ENCODE peak calls at places on chromosomes 7 and 10, in four cellular contexts. G is A673, Z is cardiac muscle cell, K is left ventricle myocardium inferior. P is an unnamed sample. For H3K27me3, the result is how much of the 10 kb centered on the place peaks cover.

GRCh38 chr7:112892263-112892662 is 102.1 kb upstream of the TMEM168 start:
- DNase-seq in Z (peak), K (no peak), G (no peak), P (no peak)

GRCh38 chr10:57898231-57898630 is 369.5 kb downstream of the IPMK start:
- DNase-seq in G (no peak), Z (no peak), K (no peak), P (no peak)

GRCh38 chr7:81845628-81846259 is 75.9 kb upstream of the HGF start:
- DNase-seq in Z (peak), K (no peak), G (peak), P (peak)

GRCh38 chr7:80772347-80773101 is 134.1 kb downstream of the CD36 start:
- DNase-seq in Z (no peak), K (no peak), G (no peak), P (no peak)

GRCh38 chr10:90571876-90572275 is 286.0 kb downstream of the HTR7 start:
- DNase-seq in Z (no peak), G (no peak), K (no peak), P (no peak)

GRCh38 chr10:28254290-28254985 is 48.4 kb downstream of the MPP7 start:
- DNase-seq in G (peak), Z (peak), K (no peak), P (no peak)

GRCh38 chr7:123782071-123782798 is 33.4 kb upstream of the WASL start:
- DNase-seq in Z (peak), G (no peak), K (no peak), P (no peak)

GRCh38 chr7:103811315-103811714 is 178.1 kb downstream of the RELN start:
- DNase-seq in K (no peak), G (no peak), Z (no peak), P (no peak)

GRCh38 chr7:128150223-128150622 is 90.9 kb upstream of the LEP start:
- DNase-seq in G (no peak), K (no peak), Z (no peak), P (no peak)

GRCh38 chr7:34128762-34129161 is 223.4 kb downstream of the BMPER start:
- DNase-seq in K (no peak), Z (peak), G (peak), P (no peak)

GRCh38 chr7:158468225-158468624 is 119.4 kb downstream of the PTPRN2 start:
- DNase-seq in Z (no peak), K (no peak), G (no peak), P (no peak)

GRCh38 chr7:111159426-111159825 is 68.5 kb downstream of the LRRN3 start:
- DNase-seq in G (no peak), Z (no peak), K (no peak), P (no peak)

GRCh38 chr10:101588879-101589278 is 758 bp downstream of the DPCD start:
- DNase-seq in G (no peak), K (no peak), Z (peak), P (no peak)

GRCh38 chr10:101585841-101586240 is 2.2 kb downstream of the POLL start:
- DNase-seq in K (no peak), Z (no peak), G (no peak), P (no peak)

GRCh38 chr10:101587725-101588614 is at the start of the genes DPCD and POLL:
- DNase-seq in K (peak), Z (peak), G (peak), P (peak)
- H3K27ac ChIP-seq in K (peak), Z (peak), G (peak), P (peak)

GRCh38 chr7:94374721-94375120 is 20.0 kb upstream of the COL1A2 start:
- DNase-seq in G (no peak), Z (peak), K (no peak), P (no peak)
- H3K4me3 ChIP-seq in G (no peak), Z (no peak), K (peak), P (peak)

DNA sequence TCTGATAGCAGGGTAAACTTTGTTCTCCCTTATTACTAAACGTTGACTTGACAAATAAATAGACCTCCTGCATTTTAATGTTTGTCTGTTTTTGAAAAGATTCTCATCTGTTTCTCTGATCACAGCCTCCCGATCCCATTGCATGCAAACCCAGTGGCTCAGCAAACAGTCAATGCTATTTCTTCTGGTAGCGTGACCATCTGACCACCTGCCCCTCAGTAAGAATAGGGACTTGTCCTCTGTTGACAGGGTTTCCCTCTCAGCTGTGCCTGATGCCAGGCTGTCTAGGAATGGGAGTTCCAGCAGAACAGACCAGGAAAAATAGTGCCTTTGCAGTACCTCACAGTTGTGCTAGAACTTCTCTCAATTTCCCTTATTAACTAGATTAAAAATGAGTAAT is 40.7 kb upstream of the EBLN1 start:
- DNase-seq in G (no peak), K (no peak), Z (no peak), P (no peak)
- H3K27me3 ChIP-seq in G (under half), K (under half), Z (half or more), P (under half)

GRCh38 chr10:102770108-102770482 is 26.3 kb downstream of the WBP1L start:
- DNase-seq in K (no peak), G (no peak), Z (no peak), P (no peak)

GRCh38 chr10:102767428-102768160 is 23.8 kb downstream of the WBP1L start:
- DNase-seq in G (no peak), K (no peak), Z (no peak), P (no peak)

GRCh38 chr10:102770792-102771191 is 27.0 kb downstream of the WBP1L start:
- DNase-seq in K (no peak), Z (no peak), G (no peak), P (no peak)

GRCh38 chr10:102773320-102773719 is 29.6 kb downstream of the WBP1L start:
- DNase-seq in G (no peak), K (no peak), Z (no peak), P (no peak)

GRCh38 chr10:102769375-102770107 is 25.8 kb downstream of the WBP1L start:
- DNase-seq in G (no peak), K (no peak), Z (no peak), P (no peak)
- H3K27ac ChIP-seq in G (no peak), K (peak), Z (peak), P (no peak)

GRCh38 chr7:2357165-2357564 is 2.5 kb downstream of the EIF3B start:
- DNase-seq in Z (no peak), G (no peak), K (no peak), P (no peak)

GRCh38 chr7:2362385-2363088 is 7.9 kb downstream of the EIF3B start:
- DNase-seq in K (no peak), G (no peak), Z (no peak), P (no peak)

GRCh38 chr7:2360791-2361190 is 6.2 kb downstream of the EIF3B start:
- DNase-seq in G (no peak), Z (peak), K (no peak), P (no peak)

GRCh38 chr7:2359610-2360009 is 5.0 kb downstream of the EIF3B start:
- DNase-seq in K (no peak), G (peak), Z (no peak), P (no peak)

GRCh38 chr7:2358968-2359527 is 4.4 kb downstream of the EIF3B start:
- DNase-seq in G (peak), Z (no peak), K (no peak), P (no peak)
- H3K4me3 ChIP-seq in G (no peak), Z (no peak), K (no peak), P (no peak)

GRCh38 chr10:97888641-97889262 is 39.1 kb downstream of the GOLGA7B start:
- DNase-seq in Z (peak), K (no peak), G (peak), P (peak)

GRCh38 chr10:97889461-97890265 is 40.0 kb downstream of the GOLGA7B start:
- DNase-seq in K (no peak), G (no peak), Z (peak), P (peak)

GRCh38 chr10:97886264-97886663 is 36.6 kb downstream of the GOLGA7B start:
- DNase-seq in G (no peak), K (no peak), Z (no peak), P (no peak)

GRCh38 chr10:97888134-97888533 is 38.5 kb downstream of the GOLGA7B start:
- DNase-seq in Z (no peak), G (no peak), K (no peak), P (no peak)

DNA sequence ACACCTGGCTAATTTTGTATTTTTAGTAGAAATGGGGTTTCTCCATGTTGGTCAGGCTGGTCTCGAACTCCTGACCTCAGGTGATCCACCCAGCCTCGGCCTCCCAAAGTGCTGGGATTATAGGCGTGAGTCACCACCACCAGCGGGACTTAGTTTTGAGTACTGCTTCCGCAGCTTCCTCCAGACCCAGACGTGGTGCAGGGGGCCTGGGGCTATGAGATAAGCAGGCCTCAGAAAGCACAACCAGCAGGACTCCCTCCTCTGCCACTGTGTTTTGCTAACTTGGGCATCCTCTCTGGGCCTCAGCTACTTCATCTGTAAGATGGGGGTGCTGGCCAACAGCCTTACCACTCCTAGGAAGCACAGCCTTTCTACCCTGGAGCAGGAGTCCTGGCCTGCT is 37.8 kb downstream of the GOLGA7B start:
- DNase-seq in K (no peak), Z (no peak), G (no peak), P (no peak)
- H3K27me3 ChIP-seq in K (under half), Z (under half), G (under half), P (under half)

GRCh38 chr7:2488272-2488645 is 12.1 kb upstream of the GRIFIN start:
- DNase-seq in Z (peak), G (no peak), K (peak), P (no peak)
- H3K27ac ChIP-seq in Z (no peak), G (no peak), K (peak), P (no peak)

DNA sequence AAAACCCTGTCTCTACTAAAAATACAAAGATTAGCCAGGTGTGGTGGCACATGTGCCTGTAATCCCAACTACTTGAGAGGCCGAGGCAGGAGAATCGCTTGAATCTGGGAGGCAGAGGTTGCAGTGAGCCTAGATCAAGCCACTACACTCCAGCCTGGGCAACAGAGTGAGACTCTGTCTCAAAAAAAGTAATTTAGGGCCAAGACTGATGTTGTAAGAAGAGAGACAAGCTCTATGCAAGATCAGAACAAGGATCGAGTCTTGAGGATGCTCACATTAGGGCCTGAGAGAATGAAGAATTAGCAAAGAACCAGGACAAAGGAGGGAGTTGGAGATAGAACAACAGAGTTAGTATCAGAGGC is 3.3 kb upstream of the KPNA7 start:
- DNase-seq in Z (no peak), G (no peak), K (no peak), P (no peak)
- H3K4me3 ChIP-seq in Z (no peak), G (no peak), K (no peak), P (no peak)

GRCh38 chr7:124893140-124893810 is 36.4 kb downstream of the POT1 start:
- DNase-seq in G (no peak), K (no peak), Z (no peak), P (no peak)
- H3K27me3 ChIP-seq in G (under half), K (under half), Z (under half), P (under half)

GRCh38 chr7:2437537-2438148 is 34.2 kb downstream of the CHST12 start:
- DNase-seq in G (no peak), Z (no peak), K (no peak), P (no peak)

GRCh38 chr7:2436341-2437104 is 33.1 kb downstream of the CHST12 start:
- DNase-seq in G (no peak), Z (no peak), K (no peak), P (no peak)

GRCh38 chr7:2438775-2439174 is 35.4 kb downstream of the CHST12 start:
- DNase-seq in Z (no peak), K (no peak), G (no peak), P (no peak)

GRCh38 chr7:2438181-2438580 is 34.8 kb downstream of the CHST12 start:
- DNase-seq in K (peak), G (no peak), Z (no peak), P (no peak)

GRCh38 chr7:2437136-2437535 is 33.7 kb downstream of the CHST12 start:
- DNase-seq in Z (no peak), K (no peak), G (no peak), P (no peak)
- H3K27ac ChIP-seq in Z (no peak), K (no peak), G (no peak), P (no peak)